ENCODE peak calls at places on chromosomes 2 and 18, in four cellular contexts. One of them, this sample, is unnamed.
A peak's percentile ranks its signal among the peaks of the same experiment; 100 is the strongest.

GRCh38 chr2:88003074-88003755 is 13.1 kb downstream of the RNU2-63P start:
- DNase-seq in tibial artery: no peak
- DNase-seq in tibial nerve: no peak
- DNase-seq in mesothelial cell of epicardium: no peak
- DNase-seq in this sample: no peak

GRCh38 chr18:3323900-3324299 is 62.0 kb downstream of the MYL12B start:
- DNase-seq in tibial artery: no peak
- DNase-seq in tibial nerve: no peak
- DNase-seq in mesothelial cell of epicardium: no peak
- DNase-seq in this sample: no peak

GRCh38 chr18:40293311-40293710 is 1661.7 kb upstream of the PIK3C3 start:
- DNase-seq in tibial artery: no peak
- DNase-seq in tibial nerve: no peak
- DNase-seq in mesothelial cell of epicardium: no peak
- DNase-seq in this sample: no peak

GRCh38 chr18:10141559-10141958 is 227.7 kb downstream of the VAPA start:
- DNase-seq in tibial artery: no peak
- DNase-seq in tibial nerve: no peak
- DNase-seq in mesothelial cell of epicardium: no peak
- DNase-seq in this sample: no peak

GRCh38 chr18:76922107-76922506 is 99.8 kb downstream of the ZNF236 start:
- DNase-seq in tibial artery: no peak
- DNase-seq in tibial nerve: peak; percentile 38
- DNase-seq in mesothelial cell of epicardium: no peak
- DNase-seq in this sample: peak; percentile 39

GRCh38 chr2:239910851-239911629 is 114.1 kb downstream of the NDUFA10 start:
- DNase-seq in tibial artery: peak; percentile 76
- DNase-seq in tibial nerve: peak; percentile 40
- DNase-seq in mesothelial cell of epicardium: no peak
- DNase-seq in this sample: no peak

GRCh38 chr2:240200230-240201051 is 60.0 kb upstream of the OTOS start:
- DNase-seq in tibial artery: peak; percentile 43
- DNase-seq in tibial nerve: no peak
- DNase-seq in mesothelial cell of epicardium: no peak
- DNase-seq in this sample: peak; percentile 10

GRCh38 chr18:78914586-78914935 is 65.1 kb upstream of the SALL3 start:
- DNase-seq in tibial artery: no peak
- DNase-seq in tibial nerve: no peak
- DNase-seq in mesothelial cell of epicardium: no peak
- DNase-seq in this sample: no peak

GRCh38 chr2:43255249-43255960 is 29.0 kb upstream of the ZFP36L2 start:
- DNase-seq in tibial artery: peak; percentile 42
- DNase-seq in tibial nerve: no peak
- DNase-seq in mesothelial cell of epicardium: no peak
- DNase-seq in this sample: no peak

DNA sequence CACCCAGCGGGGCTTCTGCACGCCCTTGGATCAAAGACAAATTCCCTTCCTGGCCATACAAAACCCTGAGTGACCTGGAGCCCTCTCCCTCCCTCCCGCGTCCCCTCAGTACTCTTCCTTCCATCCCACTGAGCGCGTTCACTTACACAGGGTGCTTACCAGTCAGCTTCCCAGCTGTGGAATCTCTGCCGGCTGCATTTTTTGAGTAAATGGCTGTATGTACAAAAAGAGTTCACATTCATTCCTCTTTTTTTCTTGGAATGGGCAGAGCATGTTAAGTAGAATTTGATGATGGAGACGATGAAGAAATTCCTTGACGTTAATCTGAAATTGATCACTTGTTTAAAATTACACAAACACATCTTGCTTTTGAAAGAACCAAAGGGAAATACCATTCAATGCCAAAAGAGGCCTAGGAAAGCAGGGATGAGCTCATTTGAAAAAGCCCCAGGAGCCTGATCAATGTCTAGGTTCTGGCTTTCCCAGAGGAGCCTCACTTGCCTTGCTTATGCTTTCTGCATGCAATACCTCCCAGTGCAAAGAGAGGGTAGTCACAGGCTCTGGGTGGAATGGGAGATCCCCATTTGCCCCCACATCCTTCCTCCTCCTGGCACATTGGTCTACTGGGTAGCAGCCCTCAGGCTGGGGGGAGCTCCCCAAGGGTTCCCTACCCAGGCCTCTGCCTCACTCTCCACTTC is 12.2 kb upstream of the SMAD7 start:
- DNase-seq in tibial artery: no peak
- DNase-seq in tibial nerve: no peak
- DNase-seq in mesothelial cell of epicardium: no peak
- DNase-seq in this sample: no peak
- TF ChIP-seq CTCF in tibial artery: no peak
- TF ChIP-seq CTCF in tibial nerve: no peak
- TF ChIP-seq CTCF in mesothelial cell of epicardium: no peak
- TF ChIP-seq CTCF in this sample: no peak

DNA sequence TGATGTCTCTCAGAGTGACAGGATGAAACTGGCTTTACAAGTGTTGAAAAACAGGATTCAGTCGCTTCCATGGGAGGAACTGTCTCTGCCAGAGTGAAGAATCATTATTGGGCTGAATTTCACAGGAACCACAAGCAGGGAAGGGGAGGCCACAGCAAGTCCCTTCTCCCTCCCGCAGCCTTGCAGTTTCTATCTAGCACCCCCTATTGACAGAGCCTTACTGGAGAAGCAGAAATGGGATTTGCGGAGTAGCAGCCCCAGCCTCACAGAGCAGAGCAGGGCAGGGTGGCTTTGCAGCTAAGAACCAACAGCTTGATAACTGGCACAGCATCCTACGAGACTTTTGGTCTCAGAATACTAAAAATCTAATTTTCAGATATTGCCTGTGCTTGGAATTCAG is 33.3 kb upstream of the RMP24 start:
- DNase-seq in tibial artery: no peak
- DNase-seq in tibial nerve: no peak
- DNase-seq in mesothelial cell of epicardium: no peak
- DNase-seq in this sample: no peak
- TF ChIP-seq CTCF in tibial artery: no peak
- TF ChIP-seq CTCF in tibial nerve: peak; percentile 23
- TF ChIP-seq CTCF in mesothelial cell of epicardium: no peak
- TF ChIP-seq CTCF in this sample: no peak

GRCh38 chr18:45860492-45860891 is 35.0 kb downstream of the SIGLEC15 start:
- DNase-seq in tibial artery: no peak
- DNase-seq in tibial nerve: no peak
- DNase-seq in mesothelial cell of epicardium: no peak
- DNase-seq in this sample: no peak

GRCh38 chr18:45861926-45862325 is 36.5 kb downstream of the SIGLEC15 start:
- DNase-seq in tibial artery: no peak
- DNase-seq in tibial nerve: no peak
- DNase-seq in mesothelial cell of epicardium: no peak
- DNase-seq in this sample: no peak

GRCh38 chr18:45859334-45859733 is 33.9 kb downstream of the SIGLEC15 start:
- DNase-seq in tibial artery: no peak
- DNase-seq in tibial nerve: no peak
- DNase-seq in mesothelial cell of epicardium: no peak
- DNase-seq in this sample: no peak

GRCh38 chr18:45863469-45863868 is 38.0 kb downstream of the SIGLEC15 start:
- DNase-seq in tibial artery: no peak
- DNase-seq in tibial nerve: no peak
- DNase-seq in mesothelial cell of epicardium: no peak
- DNase-seq in this sample: no peak

GRCh38 chr18:45860971-45861370 is 35.5 kb downstream of the SIGLEC15 start:
- DNase-seq in tibial artery: no peak
- DNase-seq in tibial nerve: no peak
- DNase-seq in mesothelial cell of epicardium: no peak
- DNase-seq in this sample: no peak
- TF ChIP-seq CTCF in tibial artery: no peak
- TF ChIP-seq CTCF in tibial nerve: no peak
- TF ChIP-seq CTCF in mesothelial cell of epicardium: no peak
- TF ChIP-seq CTCF in this sample: no peak

GRCh38 chr2:128305555-128306080 is 13.1 kb downstream of the HS6ST1 start:
- DNase-seq in tibial artery: no peak
- DNase-seq in tibial nerve: no peak
- DNase-seq in mesothelial cell of epicardium: no peak
- DNase-seq in this sample: no peak

GRCh38 chr2:128304330-128304714 is 14.3 kb downstream of the HS6ST1 start:
- DNase-seq in tibial artery: no peak
- DNase-seq in tibial nerve: no peak
- DNase-seq in mesothelial cell of epicardium: no peak
- DNase-seq in this sample: no peak

GRCh38 chr2:128306081-128306930 is 12.4 kb downstream of the HS6ST1 start:
- DNase-seq in tibial artery: peak; percentile 73
- DNase-seq in tibial nerve: peak; percentile 49
- DNase-seq in mesothelial cell of epicardium: peak; percentile 15
- DNase-seq in this sample: no peak

GRCh38 chr2:128303911-128304310 is 14.8 kb downstream of the HS6ST1 start:
- DNase-seq in tibial artery: no peak
- DNase-seq in tibial nerve: no peak
- DNase-seq in mesothelial cell of epicardium: no peak
- DNase-seq in this sample: no peak

DNA sequence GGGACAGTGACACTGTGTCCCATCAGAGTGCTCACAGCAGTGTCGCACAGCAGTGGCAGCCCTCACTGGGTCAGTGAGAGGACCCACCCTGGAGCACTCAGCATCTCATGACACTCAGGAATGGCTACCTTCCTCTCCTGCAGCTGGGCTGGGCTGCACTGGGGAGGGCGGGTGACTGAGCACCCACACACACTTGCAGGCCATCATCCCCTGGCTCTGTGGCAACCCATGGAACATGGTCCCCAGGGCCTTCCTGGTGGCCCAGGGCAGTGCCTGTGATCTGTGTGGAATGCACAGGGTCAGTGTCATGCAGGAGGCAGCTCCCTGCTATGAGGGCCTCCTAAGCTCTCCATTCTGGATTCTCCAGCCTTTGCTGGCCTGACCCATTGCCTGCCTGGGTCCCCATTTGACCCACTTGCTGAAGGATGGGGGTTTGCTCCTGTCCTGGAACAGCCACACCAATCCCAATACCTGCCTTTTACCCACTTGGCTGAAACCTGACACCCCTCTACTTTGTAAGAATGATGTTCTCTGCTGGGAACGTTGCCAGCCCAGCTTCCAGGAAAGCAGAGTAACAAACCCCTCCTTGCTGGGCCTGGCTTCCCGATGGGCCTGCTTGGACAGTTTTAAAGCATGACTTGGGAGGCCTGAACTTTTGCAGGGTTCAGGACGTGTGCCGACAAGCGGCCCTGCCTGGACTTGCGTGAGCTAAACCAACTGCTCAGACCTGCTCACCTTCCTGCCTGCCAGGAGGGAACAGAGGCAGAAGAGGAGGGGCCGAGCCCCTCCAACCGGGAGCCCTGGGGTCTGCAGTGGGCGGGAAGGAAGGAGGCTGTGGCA is 13.7 kb downstream of the HS6ST1 start:
- DNase-seq in tibial artery: no peak
- DNase-seq in tibial nerve: peak; percentile 48
- DNase-seq in mesothelial cell of epicardium: peak; percentile 70
- DNase-seq in this sample: no peak
- TF ChIP-seq CTCF in tibial artery: no peak
- TF ChIP-seq CTCF in tibial nerve: no peak
- TF ChIP-seq CTCF in mesothelial cell of epicardium: no peak
- TF ChIP-seq CTCF in this sample: no peak

GRCh38 chr2:98730851-98731708 is at the start of gene MGAT4A:
- DNase-seq in tibial artery: peak; percentile 85
- DNase-seq in tibial nerve: peak; percentile 27
- DNase-seq in mesothelial cell of epicardium: peak; percentile 49
- DNase-seq in this sample: peak; percentile 76
- TF ChIP-seq CTCF in tibial artery: no peak
- TF ChIP-seq CTCF in tibial nerve: no peak
- TF ChIP-seq CTCF in mesothelial cell of epicardium: no peak
- TF ChIP-seq CTCF in this sample: no peak

DNA sequence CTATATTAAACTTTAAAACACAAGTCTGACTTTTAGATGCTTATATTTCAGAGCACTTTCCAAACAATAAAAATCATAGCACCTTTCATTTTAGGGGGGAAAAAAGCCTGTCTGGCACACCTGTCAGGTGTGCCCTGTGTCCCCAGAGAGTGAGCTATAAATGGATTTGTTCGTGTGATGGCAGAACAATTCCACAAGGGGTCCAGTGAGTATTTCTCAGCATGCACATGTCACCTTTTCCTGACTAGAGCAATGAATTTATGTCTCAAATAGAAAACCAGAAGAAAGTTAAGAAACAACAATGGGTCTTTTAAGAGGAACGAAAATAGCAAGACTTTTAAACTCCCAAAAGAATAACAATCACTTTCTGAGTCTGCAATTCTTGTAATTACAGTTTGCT is 55.9 kb downstream of the ACVR1C start:
- DNase-seq in tibial artery: no peak
- DNase-seq in tibial nerve: no peak
- DNase-seq in mesothelial cell of epicardium: no peak
- DNase-seq in this sample: no peak
- TF ChIP-seq CTCF in tibial artery: no peak
- TF ChIP-seq CTCF in tibial nerve: no peak
- TF ChIP-seq CTCF in mesothelial cell of epicardium: peak; percentile 57
- TF ChIP-seq CTCF in this sample: no peak